ENCODE peak calls at places on chromosomes 13 and 19, in four cellular contexts. One of them, this sample, is unnamed.

GRCh38 chr19:2365201-2365970 is 5.3 kb downstream of the TMPRSS9 start:
- DNase-seq in NCI-H1436: no peak
- DNase-seq in kidney glomerular epithelial cell: no peak
- DNase-seq in PC-3: no peak
- DNase-seq in this sample: no peak

GRCh38 chr13:110106726-110107125 is 200.2 kb downstream of the COL4A1 start:
- DNase-seq in kidney glomerular epithelial cell: peak
- DNase-seq in NCI-H1436: no peak
- DNase-seq in PC-3: no peak
- DNase-seq in this sample: no peak

GRCh38 chr19:10194500-10195198 is at the start of gene DNMT1:
- DNase-seq in kidney glomerular epithelial cell: peak
- DNase-seq in PC-3: peak
- DNase-seq in NCI-H1436: peak
- DNase-seq in this sample: peak

GRCh38 chr19:53980553-53981407 is 10.7 kb upstream of the CACNG6 start:
- DNase-seq in kidney glomerular epithelial cell: no peak
- DNase-seq in NCI-H1436: no peak
- DNase-seq in PC-3: peak
- DNase-seq in this sample: peak

GRCh38 chr19:40778865-40779284 is 828 bp downstream of the RAB4B start:
- DNase-seq in PC-3: no peak
- DNase-seq in kidney glomerular epithelial cell: peak
- DNase-seq in NCI-H1436: no peak
- DNase-seq in this sample: no peak

GRCh38 chr19:39481229-39481545 is 549 bp downstream of the TIMM50 start:
- DNase-seq in NCI-H1436: no peak
- DNase-seq in kidney glomerular epithelial cell: no peak
- DNase-seq in PC-3: no peak
- DNase-seq in this sample: peak

GRCh38 chr19:2015611-2015950 is at the start of gene BTBD2:
- DNase-seq in NCI-H1436: peak
- DNase-seq in kidney glomerular epithelial cell: no peak
- DNase-seq in PC-3: peak
- DNase-seq in this sample: peak

GRCh38 chr19:48390188-48391099 is 907 bp downstream of the KDELR1 start:
- DNase-seq in PC-3: no peak
- DNase-seq in NCI-H1436: peak
- DNase-seq in kidney glomerular epithelial cell: no peak
- DNase-seq in this sample: peak

GRCh38 chr19:36009220-36009619 is 607 bp upstream of the SYNE4 start:
- DNase-seq in kidney glomerular epithelial cell: no peak
- DNase-seq in PC-3: peak
- DNase-seq in NCI-H1436: peak
- DNase-seq in this sample: peak

GRCh38 chr13:24267801-24268200 is 41.6 kb upstream of the C1QTNF9 start:
- DNase-seq in kidney glomerular epithelial cell: no peak
- DNase-seq in NCI-H1436: no peak
- DNase-seq in PC-3: no peak
- DNase-seq in this sample: no peak

GRCh38 chr19:51721905-51722304 is 1.9 kb downstream of the HAS1 start:
- DNase-seq in PC-3: no peak
- DNase-seq in NCI-H1436: no peak
- DNase-seq in kidney glomerular epithelial cell: no peak
- DNase-seq in this sample: no peak